ENCODE peak calls at places on chromosomes 12 and 14, in five cellular contexts. One of them, this sample, is unnamed.

GRCh38 chr14:100715803-100716202 is 10.9 kb upstream of the DLK1 start:
- DNase-seq in NAMALWA: no peak
- DNase-seq in head of caudate nucleus: no peak
- DNase-seq in body of pancreas: no peak
- DNase-seq in bronchial epithelial cell: no peak
- DNase-seq in this sample: no peak

GRCh38 chr14:105884808-105885281 is 358.5 kb downstream of the TMEM121 start:
- DNase-seq in head of caudate nucleus: no peak
- DNase-seq in body of pancreas: no peak
- DNase-seq in bronchial epithelial cell: no peak
- DNase-seq in NAMALWA: no peak
- DNase-seq in this sample: no peak

GRCh38 chr12:95802482-95803264 is 12.1 kb upstream of the NTN4 start:
- DNase-seq in NAMALWA: no peak
- DNase-seq in head of caudate nucleus: no peak
- DNase-seq in bronchial epithelial cell: peak; percentile 99
- DNase-seq in body of pancreas: peak; percentile 51
- DNase-seq in this sample: no peak

GRCh38 chr14:51482112-51482511 is 169.6 kb upstream of the FRMD6 start:
- DNase-seq in NAMALWA: no peak
- DNase-seq in head of caudate nucleus: no peak
- DNase-seq in body of pancreas: no peak
- DNase-seq in bronchial epithelial cell: no peak
- DNase-seq in this sample: no peak

GRCh38 chr12:47219243-47219642 is 139.5 kb upstream of the AMIGO2 start:
- DNase-seq in body of pancreas: no peak
- DNase-seq in bronchial epithelial cell: peak; percentile 69
- DNase-seq in head of caudate nucleus: no peak
- DNase-seq in NAMALWA: no peak
- DNase-seq in this sample: no peak

GRCh38 chr12:57173683-57174082 is 26.3 kb upstream of the LRP1-AS start:
- DNase-seq in head of caudate nucleus: no peak
- DNase-seq in body of pancreas: no peak
- DNase-seq in NAMALWA: no peak
- DNase-seq in bronchial epithelial cell: no peak
- DNase-seq in this sample: no peak

GRCh38 chr14:64705406-64706118 is 1.3 kb downstream of the PLEKHG3 start:
- DNase-seq in bronchial epithelial cell: no peak
- DNase-seq in body of pancreas: peak; percentile 39
- DNase-seq in NAMALWA: no peak
- DNase-seq in head of caudate nucleus: peak; percentile 78
- DNase-seq in this sample: peak; percentile 22

GRCh38 chr14:98270201-98270600 is 1001.8 kb downstream of the BCL11B start:
- DNase-seq in NAMALWA: no peak
- DNase-seq in head of caudate nucleus: no peak
- DNase-seq in body of pancreas: no peak
- DNase-seq in bronchial epithelial cell: peak; percentile 90
- DNase-seq in this sample: no peak

GRCh38 chr14:21520718-21521117 is 5.4 kb downstream of the SALL2 start:
- DNase-seq in NAMALWA: no peak
- DNase-seq in body of pancreas: no peak
- DNase-seq in head of caudate nucleus: no peak
- DNase-seq in bronchial epithelial cell: no peak
- DNase-seq in this sample: no peak

GRCh38 chr14:79404874-79405273 is 806.4 kb downstream of the DIO2 start:
- DNase-seq in head of caudate nucleus: no peak
- DNase-seq in NAMALWA: no peak
- DNase-seq in bronchial epithelial cell: no peak
- DNase-seq in body of pancreas: no peak
- DNase-seq in this sample: no peak

GRCh38 chr14:93716002-93716401 is 72.3 kb downstream of the PRIMA1 start:
- DNase-seq in body of pancreas: no peak
- DNase-seq in bronchial epithelial cell: no peak
- DNase-seq in head of caudate nucleus: no peak
- DNase-seq in NAMALWA: no peak
- DNase-seq in this sample: no peak

GRCh38 chr12:91179315-91179714 is 3.3 kb downstream of the DCN start:
- DNase-seq in bronchial epithelial cell: peak; percentile 32
- DNase-seq in NAMALWA: no peak
- DNase-seq in body of pancreas: peak; percentile 11
- DNase-seq in head of caudate nucleus: no peak
- DNase-seq in this sample: no peak

GRCh38 chr12:64938179-64938578 is 113.7 kb downstream of the TBC1D30 start:
- DNase-seq in head of caudate nucleus: no peak
- DNase-seq in body of pancreas: no peak
- DNase-seq in NAMALWA: no peak
- DNase-seq in bronchial epithelial cell: no peak
- DNase-seq in this sample: no peak

GRCh38 chr14:104688505-104688754 is 988 bp upstream of the INF2 start:
- DNase-seq in head of caudate nucleus: no peak
- DNase-seq in NAMALWA: no peak
- DNase-seq in bronchial epithelial cell: no peak
- DNase-seq in body of pancreas: no peak
- DNase-seq in this sample: no peak

GRCh38 chr12:4700621-4701026 is 19.6 kb upstream of the GALNT8 start:
- DNase-seq in bronchial epithelial cell: peak; percentile 72
- DNase-seq in body of pancreas: peak; percentile 54
- DNase-seq in head of caudate nucleus: peak; percentile 8
- DNase-seq in NAMALWA: no peak
- DNase-seq in this sample: peak; percentile 50

GRCh38 chr14:101174522-101174838 is 271.0 kb upstream of the RTL1 start:
- DNase-seq in body of pancreas: peak; percentile 19
- DNase-seq in head of caudate nucleus: no peak
- DNase-seq in NAMALWA: no peak
- DNase-seq in bronchial epithelial cell: no peak
- DNase-seq in this sample: no peak

GRCh38 chr14:61569783-61570182 is 125.5 kb upstream of the HIF1A start:
- DNase-seq in body of pancreas: peak; percentile 71
- DNase-seq in NAMALWA: no peak
- DNase-seq in bronchial epithelial cell: peak; percentile 96
- DNase-seq in head of caudate nucleus: no peak
- DNase-seq in this sample: no peak

GRCh38 chr12:65695077-65695865 is 129.0 kb upstream of the HMGA2 start:
- DNase-seq in head of caudate nucleus: peak; percentile 2
- DNase-seq in bronchial epithelial cell: peak; percentile 98
- DNase-seq in body of pancreas: peak; percentile 78
- DNase-seq in NAMALWA: no peak
- DNase-seq in this sample: no peak

GRCh38 chr12:28742791-28743190 is 406.3 kb upstream of the FAR2 start:
- DNase-seq in body of pancreas: no peak
- DNase-seq in NAMALWA: no peak
- DNase-seq in head of caudate nucleus: no peak
- DNase-seq in bronchial epithelial cell: peak; percentile 44
- DNase-seq in this sample: no peak

GRCh38 chr12:46160081-46160980 is 108.5 kb downstream of the SLC38A1 start:
- DNase-seq in NAMALWA: no peak
- DNase-seq in head of caudate nucleus: no peak
- DNase-seq in bronchial epithelial cell: peak; percentile 98
- DNase-seq in body of pancreas: no peak
- DNase-seq in this sample: no peak

GRCh38 chr12:242496-242895 is 20.1 kb downstream of the SLC6A13 start:
- DNase-seq in body of pancreas: no peak
- DNase-seq in NAMALWA: no peak
- DNase-seq in bronchial epithelial cell: no peak
- DNase-seq in head of caudate nucleus: no peak
- DNase-seq in this sample: no peak

GRCh38 chr14:55440385-55440784 is at the start of gene TBPL2:
- DNase-seq in NAMALWA: no peak
- DNase-seq in body of pancreas: no peak
- DNase-seq in head of caudate nucleus: no peak
- DNase-seq in bronchial epithelial cell: no peak
- DNase-seq in this sample: no peak

GRCh38 chr12:101277443-101277842 is 2.5 kb upstream of the UTP20 start:
- DNase-seq in NAMALWA: no peak
- DNase-seq in head of caudate nucleus: no peak
- DNase-seq in bronchial epithelial cell: peak; percentile 39
- DNase-seq in body of pancreas: no peak
- DNase-seq in this sample: no peak

GRCh38 chr12:101696477-101697196 is 803 bp upstream of the CHPT1 start:
- DNase-seq in head of caudate nucleus: peak; percentile 14
- DNase-seq in bronchial epithelial cell: no peak
- DNase-seq in NAMALWA: peak; percentile 75
- DNase-seq in body of pancreas: peak; percentile 52
- DNase-seq in this sample: peak; percentile 8

GRCh38 chr14:61553730-61554641 is 141.3 kb upstream of the HIF1A start:
- DNase-seq in head of caudate nucleus: no peak
- DNase-seq in NAMALWA: no peak
- DNase-seq in bronchial epithelial cell: peak; percentile 97
- DNase-seq in body of pancreas: peak; percentile 80
- DNase-seq in this sample: no peak

GRCh38 chr14:35400707-35401421 is 3.7 kb downstream of the NFKBIA start:
- DNase-seq in head of caudate nucleus: peak; percentile 53
- DNase-seq in body of pancreas: no peak
- DNase-seq in NAMALWA: no peak
- DNase-seq in bronchial epithelial cell: peak; percentile 68
- DNase-seq in this sample: no peak

GRCh38 chr14:68403191-68403781 is 389.6 kb downstream of the ZFP36L1 start:
- DNase-seq in bronchial epithelial cell: no peak
- DNase-seq in head of caudate nucleus: no peak
- DNase-seq in body of pancreas: no peak
- DNase-seq in NAMALWA: no peak
- DNase-seq in this sample: no peak

GRCh38 chr12:5260591-5261086 is 171.3 kb upstream of the NTF3 start:
- DNase-seq in bronchial epithelial cell: no peak
- DNase-seq in head of caudate nucleus: no peak
- DNase-seq in NAMALWA: no peak
- DNase-seq in body of pancreas: no peak
- DNase-seq in this sample: no peak

GRCh38 chr14:99348816-99349609 is 77.0 kb upstream of the BCL11B start:
- DNase-seq in body of pancreas: peak; percentile 71
- DNase-seq in bronchial epithelial cell: no peak
- DNase-seq in head of caudate nucleus: peak; percentile 22
- DNase-seq in NAMALWA: no peak
- DNase-seq in this sample: no peak